ENCODE peak calls at places on chromosomes 5 and 9, in nine cellular contexts. Y is stimulated activated naive B cell treated with anti-CD40 and anti-IgM and Interleukin-4, amounts not matched to agents 10 μg/mL and 1 μg/mL and 100 μg/mL, for 72 hours; F is activated naive CD8-positive, alpha-beta T cell treated with anti-CD3 and anti-CD28 coated beads, Interleukin-2, amount 50 U/mL, for 24 hours; H is left cardiac atrium; C is aorta; N is right cardiac atrium; I is upper lobe of right lung; A is activated T-cell treated with anti-CD3 and anti-CD28 coated beads, Interleukin-2, amount 50 U/mL, for 72 hours; B is activated CD8-positive, alpha-beta T cell treated with anti-CD3 and anti-CD28 coated beads for 36 hours. G is an unnamed sample.

GRCh38 chr5:171770153-171770552 is 15.5 kb upstream of the SMIM23 start:
- ATAC-seq in Y (peak), F (no peak), H (no peak), C (no peak), N (no peak), I (no peak), A (no peak), B (no peak), G (no peak)

GRCh38 chr9:98993570-98993945 is 49.9 kb downstream of the COL15A1 start:
- ATAC-seq in Y (peak), F (peak), H (peak), C (no peak), N (peak), I (peak), A (peak), B (peak), G (no peak)

GRCh38 chr9:94952553-94953373 is 226.3 kb downstream of the AOPEP start:
- ATAC-seq in Y (peak), F (peak), H (peak), C (peak), N (peak), I (peak), A (peak), B (peak), G (peak)

GRCh38 chr9:36913393-36914211 is 120.5 kb downstream of the PAX5 start:
- ATAC-seq in Y (peak), F (no peak), H (no peak), C (no peak), N (no peak), I (peak), A (no peak), B (no peak), G (no peak)

GRCh38 chr9:98706651-98707103 is 2.1 kb downstream of the GABBR2 start:
- ATAC-seq in Y (peak), F (no peak), H (no peak), C (no peak), N (no peak), I (no peak), A (no peak), B (no peak), G (no peak)

GRCh38 chr5:148394587-148395019 is 10.8 kb downstream of the FBXO38 start:
- ATAC-seq in Y (no peak), F (no peak), H (no peak), C (no peak), N (no peak), I (no peak), A (no peak), B (no peak), G (no peak)

GRCh38 chr5:125870271-125870670 is 552.9 kb upstream of the GRAMD2B start:
- ATAC-seq in Y (no peak), F (no peak), H (no peak), C (no peak), N (no peak), I (no peak), A (no peak), B (no peak), G (peak)

GRCh38 chr9:107348836-107349235 is 65.8 kb downstream of the RAD23B start:
- ATAC-seq in Y (no peak), F (no peak), H (no peak), C (no peak), N (no peak), I (no peak), A (no peak), B (no peak), G (no peak)

GRCh38 chr5:159788835-159789331 is 127.4 kb upstream of the ADRA1B start:
- ATAC-seq in Y (no peak), F (no peak), H (peak), C (no peak), N (no peak), I (no peak), A (no peak), B (no peak), G (no peak)

GRCh38 chr5:63400079-63400478 is 562.2 kb downstream of the HTR1A start:
- ATAC-seq in Y (no peak), F (no peak), H (peak), C (no peak), N (peak), I (peak), A (no peak), B (no peak), G (no peak)

GRCh38 chr5:82396871-82397514 is 118.8 kb upstream of the RPS23 start:
- ATAC-seq in Y (no peak), F (no peak), H (peak), C (peak), N (peak), I (peak), A (no peak), B (no peak), G (peak)

GRCh38 chr5:180618830-180619562 is 27.7 kb upstream of the SCGB3A1 start:
- ATAC-seq in Y (peak), F (peak), H (no peak), C (no peak), N (no peak), I (peak), A (peak), B (peak), G (peak)

GRCh38 chr9:133273819-133274218 is 1.2 kb downstream of the ABO start:
- ATAC-seq in Y (no peak), F (no peak), H (no peak), C (peak), N (no peak), I (peak), A (no peak), B (no peak), G (no peak)

GRCh38 chr5:140324041-140324833 is 21.3 kb upstream of the PFDN1 start:
- ATAC-seq in Y (no peak), F (no peak), H (no peak), C (no peak), N (peak), I (peak), A (no peak), B (no peak), G (no peak)

G was measured in SK-N-SH treated with all-trans-retinoic acid at 6 μM for 48 hours.